ENCODE peak calls at places on chromosomes 11 and 22, in nine cellular contexts. X, N, J, B, D, I, C, F and W are unnamed samples.

GRCh38 chr11:1285316-1285744 is 24.1 kb downstream of the TOLLIP start:
- DNase-seq in J (no peak), B (no peak), D (no peak), N (no peak), F (no peak), I (no peak), X (no peak), C (no peak), W (no peak)

GRCh38 chr11:67255353-67255752 is 10.9 kb upstream of the GRK2 start:
- DNase-seq in J (no peak), B (no peak), D (no peak), C (no peak), N (no peak), I (no peak), X (no peak), F (no peak), W (peak; percentile 3)

GRCh38 chr11:65430406-65431217 is 8.0 kb downstream of the NEAT1 start:
- DNase-seq in X (peak; percentile 44), F (no peak), D (no peak), J (peak; percentile 85), B (no peak), N (peak; percentile 45), C (no peak), I (no peak), W (peak; percentile 68)

GRCh38 chr11:128608732-128609131 is 21.4 kb upstream of the ETS1 start:
- DNase-seq in X (no peak), I (no peak), J (no peak), C (no peak), B (no peak), N (no peak), F (no peak), D (no peak), W (no peak)

GRCh38 chr11:106497321-106497720 is 419.9 kb downstream of the AASDHPPT start:
- DNase-seq in N (no peak), J (no peak), F (no peak), X (no peak), C (no peak), B (no peak), I (peak; percentile 3), D (no peak), W (no peak)

GRCh38 chr22:38412435-38413084 is 42.4 kb downstream of the KCNJ4 start:
- DNase-seq in D (no peak), J (no peak), I (peak; percentile 34), X (no peak), C (no peak), N (no peak), B (no peak), F (no peak), W (no peak)

GRCh38 chr11:108853864-108854263 is 189.0 kb downstream of the DDX10 start:
- DNase-seq in F (no peak), B (no peak), D (no peak), I (peak; percentile 69), X (peak; percentile 49), J (peak; percentile 21), C (peak; percentile 9), N (no peak), W (peak; percentile 28)

GRCh38 chr11:78646564-78647185 is 72.0 kb upstream of the NARS2 start:
- DNase-seq in J (peak; percentile 49), I (peak; percentile 75), X (peak; percentile 74), B (no peak), D (no peak), N (peak; percentile 41), F (peak; percentile 4), C (no peak), W (peak; percentile 61)

DNA sequence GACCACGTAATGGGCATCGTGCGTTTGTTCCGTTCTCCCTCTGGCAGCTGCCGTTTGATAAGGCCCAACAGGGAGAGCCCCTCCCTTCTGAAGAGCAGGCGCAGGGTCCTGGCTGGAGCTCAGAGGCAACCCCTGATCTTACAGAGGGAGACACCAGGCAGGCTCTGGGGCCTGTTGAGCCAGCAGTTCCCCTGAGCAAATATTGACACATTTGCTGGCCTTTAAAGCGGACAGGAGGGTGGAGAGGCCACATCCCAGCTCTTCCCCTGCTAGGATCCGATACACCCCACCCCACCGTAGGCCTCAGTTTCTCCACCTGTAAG is 11.8 kb upstream of the C1QTNF6 start:
- DNase-seq in C (no peak), J (no peak), N (no peak), D (no peak), B (no peak), X (peak; percentile 21), F (no peak), I (no peak), W (no peak)
- H3K4me3 ChIP-seq in C (no peak overlapping the region), J (no peak overlapping the region), N (peak overlapping the region; percentile 85), D (peak overlapping the region; percentile 80), B (no peak overlapping the region), X (peak overlapping the region; percentile 57), F (no peak overlapping the region), I (no peak overlapping the region), W (peak overlapping the region; percentile 33)

GRCh38 chr22:35838849-35839646 is 121.4 kb downstream of the APOL5 start:
- DNase-seq in B (no peak), X (peak; percentile 64), J (peak; percentile 79), C (no peak), I (peak; percentile 68), F (no peak), N (no peak), D (no peak), W (peak; percentile 25)
- TF ChIP-seq CTCF in B (peak; percentile 50), X (peak; percentile 31), J (peak; percentile 57), C (no peak), I (peak; percentile 49), F (no peak), N (no peak), D (peak; percentile 46), W (peak; percentile 14)

DNA sequence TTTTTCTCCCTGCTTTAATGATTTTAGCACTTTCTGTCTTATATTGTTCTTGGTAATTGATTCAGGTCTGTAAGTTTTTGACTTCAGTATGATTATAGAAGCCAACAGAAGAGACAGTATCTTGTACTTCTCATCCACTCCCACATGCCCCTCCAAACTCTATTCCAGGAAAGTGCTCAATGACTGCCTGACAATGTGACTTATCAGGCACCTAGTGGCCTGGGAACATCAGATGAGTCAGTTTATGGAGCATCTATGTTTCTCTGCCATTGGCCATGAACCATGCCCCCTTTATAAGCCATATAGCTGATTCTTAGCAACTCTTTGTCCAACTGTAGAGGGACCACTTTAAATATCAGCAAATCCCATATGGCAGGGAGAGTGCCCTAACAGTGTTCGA is 179.2 kb upstream of the MTMR2 start:
- DNase-seq in C (no peak), B (no peak), J (no peak), D (no peak), F (no peak), X (no peak), N (no peak), I (no peak), W (no peak)
- H3K4me3 ChIP-seq in C (no peak overlapping the region), B (no peak overlapping the region), J (no peak overlapping the region), D (no peak overlapping the region), F (no peak overlapping the region), X (no peak overlapping the region), N (no peak overlapping the region), I (no peak overlapping the region), W (no peak overlapping the region)

GRCh38 chr22:36163497-36163896 is 2.9 kb upstream of the APOL3 start:
- DNase-seq in F (no peak), N (no peak), C (no peak), B (no peak), D (no peak), X (no peak), J (no peak), I (no peak), W (no peak)

GRCh38 chr22:36165161-36165560 is 4.6 kb upstream of the APOL3 start:
- DNase-seq in J (no peak), N (no peak), F (peak; percentile 42), C (no peak), I (no peak), D (no peak), X (no peak), B (no peak), W (no peak)

GRCh38 chr22:36164621-36165020 is 4.1 kb upstream of the APOL3 start:
- DNase-seq in J (no peak), X (no peak), B (no peak), I (no peak), C (no peak), D (no peak), F (peak; percentile 17), N (no peak), W (no peak)

GRCh38 chr22:36160499-36160942 is at the start of gene APOL3:
- DNase-seq in I (no peak), J (peak; percentile 83), B (no peak), F (no peak), N (peak; percentile 85), X (peak; percentile 28), C (peak; percentile 39), D (no peak), W (peak; percentile 80)

DNA sequence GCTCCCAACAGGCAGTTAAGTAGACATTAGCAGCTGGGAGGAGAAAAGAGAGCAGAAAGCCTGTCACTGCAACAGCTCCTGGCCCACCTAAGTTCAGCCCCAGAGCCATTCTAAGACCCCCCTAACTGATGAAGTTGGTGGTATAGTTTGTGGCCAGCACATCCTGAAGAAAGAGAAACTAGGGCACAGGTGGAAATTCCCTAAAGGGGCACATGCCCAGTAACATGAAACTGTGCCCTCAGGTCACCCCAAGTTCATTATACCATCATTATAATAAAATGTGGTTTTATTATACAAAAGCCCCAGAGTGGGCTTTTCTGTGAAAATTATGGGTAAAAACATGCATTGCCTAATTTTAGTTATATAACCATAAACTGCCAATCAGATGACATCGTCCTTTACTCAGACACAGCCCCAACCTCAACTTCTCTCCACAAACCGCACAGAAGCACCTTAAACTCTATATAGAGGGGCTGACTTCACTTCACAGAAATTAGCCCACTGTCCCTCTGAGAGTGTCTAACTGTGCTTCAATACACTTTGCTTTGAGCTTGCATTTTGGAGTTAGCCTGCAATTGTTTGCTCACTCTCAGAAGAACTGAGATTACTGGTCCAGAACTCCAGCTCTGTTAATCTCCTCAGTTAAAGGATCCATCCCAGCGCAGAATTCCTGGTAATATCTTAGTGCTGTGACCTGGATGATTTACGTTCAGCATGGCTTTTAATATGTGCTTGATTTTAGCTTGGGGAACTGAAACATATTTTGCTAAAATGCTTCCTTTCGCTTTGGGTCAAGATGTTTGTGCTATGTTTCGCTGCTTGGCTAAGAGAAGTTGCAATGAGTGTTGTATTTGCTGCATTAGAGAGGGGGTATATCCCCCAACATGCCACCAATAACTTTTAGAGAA is 1.8 kb upstream of the APOL3 start:
- DNase-seq in J (no peak), D (no peak), C (peak; percentile 59), N (no peak), X (no peak), I (no peak), B (no peak), F (no peak), W (peak; percentile 76)
- TF ChIP-seq CTCF in J (no peak), D (no peak), C (no peak), N (no peak), X (no peak), I (no peak), B (no peak), F (no peak), W (no peak)

DNA sequence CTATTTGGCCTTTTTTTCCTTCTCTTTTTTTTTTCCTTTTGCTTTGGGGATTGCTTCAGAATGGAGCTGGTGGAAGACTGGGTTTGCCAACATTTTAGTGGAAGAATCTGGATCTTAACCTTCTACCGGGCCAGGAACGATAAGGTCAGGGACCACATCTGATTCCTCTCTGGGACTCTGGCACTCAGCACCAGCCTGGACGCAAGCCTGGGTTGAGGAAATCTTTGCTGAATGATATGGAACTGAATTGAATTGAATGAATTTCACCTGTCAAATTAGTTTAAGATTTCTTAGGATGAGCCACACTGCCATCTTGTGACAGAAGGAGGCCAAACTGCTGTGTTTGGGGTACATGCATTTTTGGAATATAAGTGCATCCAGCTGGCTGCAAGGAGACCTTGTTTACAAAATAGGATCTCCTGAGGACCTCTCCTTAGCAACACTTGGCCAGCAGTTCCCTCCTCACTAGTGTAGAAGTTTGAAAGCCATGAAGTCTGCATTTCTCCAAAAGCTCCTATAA is 30.4 kb downstream of the TPBGL start:
- DNase-seq in X (peak; percentile 34), N (peak; percentile 8), C (no peak), F (no peak), D (no peak), J (no peak), I (peak; percentile 41), B (no peak), W (peak; percentile 37)
- H3K4me3 ChIP-seq in X (no peak overlapping the region), N (no peak overlapping the region), C (no peak overlapping the region), F (no peak overlapping the region), D (no peak overlapping the region), J (no peak overlapping the region), I (no peak overlapping the region), B (no peak overlapping the region), W (no peak overlapping the region)